ENCODE peak calls at places on chromosomes 12 and 14, in seven cellular contexts. G is tibial nerve, Y is lower lobe of right lung, V is WERI-Rb-1, Q is cardiac muscle cell, B is astrocyte, R is ascending aorta. N is an unnamed sample. For H3K9me3, the result is how much of the 10 kb centered on the place peaks cover.

GRCh38 chr12:132451172-132451835 is 38.6 kb upstream of the FBRSL1 start:
- DNase-seq in G (no peak), Y (no peak), V (no peak), Q (no peak), B (no peak), R (no peak), N (no peak)

GRCh38 chr12:26895672-26896071 is 42.1 kb downstream of the INTS13 start:
- DNase-seq in G (no peak), Y (no peak), V (no peak), Q (no peak), B (no peak), R (no peak), N (no peak)

GRCh38 chr12:88793091-88793490 is 212.8 kb upstream of the KITLG start:
- DNase-seq in G (no peak), Y (no peak), V (no peak), Q (no peak), B (peak), R (no peak), N (no peak)

GRCh38 chr12:131761638-131762037 is 50.7 kb downstream of the SFSWAP start:
- DNase-seq in G (no peak), Y (no peak), V (no peak), Q (no peak), B (no peak), R (no peak), N (no peak)

GRCh38 chr14:38500125-38500524 is 244.2 kb upstream of the CLEC14A start:
- DNase-seq in G (no peak), Y (no peak), V (no peak), Q (no peak), B (no peak), R (no peak), N (no peak)

GRCh38 chr14:44897844-44898151 is 63.9 kb downstream of the KLHL28 start:
- DNase-seq in G (no peak), Y (no peak), V (no peak), Q (no peak), B (no peak), R (no peak), N (no peak)

GRCh38 chr12:55720071-55720564 is at the start of gene RDH5:
- DNase-seq in G (no peak), Y (no peak), V (peak), Q (no peak), B (peak), R (peak), N (no peak)

GRCh38 chr12:2641209-2641608 is 153.6 kb upstream of the FKBP4 start:
- DNase-seq in G (peak), Y (no peak), V (peak), Q (no peak), B (peak), R (no peak), N (no peak)

GRCh38 chr12:126454581-126454980 is 1389.3 kb downstream of the AACS start:
- DNase-seq in G (no peak), Y (no peak), V (no peak), Q (no peak), B (no peak), R (no peak), N (no peak)

GRCh38 chr12:104738371-104738710 is 219.7 kb downstream of the SLC41A2 start:
- DNase-seq in G (no peak), Y (no peak), V (no peak), Q (no peak), B (no peak), R (no peak), N (no peak)

GRCh38 chr12:16939871-16940306 is 333.9 kb upstream of the LMO3 start:
- DNase-seq in G (no peak), Y (peak), V (peak), Q (peak), B (peak), R (no peak), N (no peak)

GRCh38 chr14:33120966-33121365 is 182.3 kb downstream of the NPAS3 start:
- DNase-seq in G (no peak), Y (no peak), V (no peak), Q (no peak), B (peak), R (no peak), N (no peak)

GRCh38 chr12:12735301-12735700 is 18.1 kb downstream of the CDKN1B start:
- DNase-seq in G (no peak), Y (no peak), V (no peak), Q (no peak), B (peak), R (no peak), N (no peak)

GRCh38 chr12:92142251-92142896 is 3.3 kb downstream of the BTG1 start:
- DNase-seq in G (no peak), Y (no peak), V (no peak), Q (no peak), B (no peak), R (no peak), N (no peak)

GRCh38 chr14:60655114-60655897 is 6.0 kb upstream of the SIX1 start:
- DNase-seq in G (no peak), Y (no peak), V (no peak), Q (no peak), B (no peak), R (no peak), N (no peak)

GRCh38 chr12:129312048-129312447 is 458.8 kb downstream of the GLT1D1 start:
- DNase-seq in G (no peak), Y (no peak), V (no peak), Q (peak), B (no peak), R (no peak), N (no peak)

GRCh38 chr14:104758981-104759975 is 6.3 kb downstream of the SIVA1 start:
- DNase-seq in G (no peak), Y (no peak), V (no peak), Q (no peak), B (no peak), R (no peak), N (no peak)

GRCh38 chr12:119375619-119376018 is 41.1 kb downstream of the CCDC60 start:
- DNase-seq in G (no peak), Y (no peak), V (no peak), Q (no peak), B (no peak), R (no peak), N (no peak)

GRCh38 chr12:127293507-127294310 is 973.3 kb upstream of the TMEM132C start:
- DNase-seq in G (peak), Y (peak), V (peak), Q (peak), B (peak), R (no peak), N (no peak)

GRCh38 chr12:38163442-38163801 is 153.2 kb upstream of the ALG10B start:
- DNase-seq in G (no peak), Y (no peak), V (no peak), Q (no peak), B (no peak), R (no peak), N (no peak)

GRCh38 chr14:48373993-48374392 is 698.6 kb upstream of the MDGA2 start:
- DNase-seq in G (no peak), Y (no peak), V (no peak), Q (peak), B (peak), R (no peak), N (no peak)

GRCh38 chr12:51923506-51924365 is 16.4 kb downstream of the ACVRL1 start:
- DNase-seq in G (peak), Y (peak), V (peak), Q (peak), B (no peak), R (no peak), N (no peak)

GRCh38 chr12:132530851-132531250 is 40.9 kb downstream of the FBRSL1 start:
- DNase-seq in G (no peak), Y (no peak), V (no peak), Q (no peak), B (no peak), R (no peak), N (no peak)

GRCh38 chr12:113149361-113150150 is at the start of gene CFAP73:
- DNase-seq in G (no peak), Y (peak), V (peak), Q (peak), B (peak), R (no peak), N (peak)

GRCh38 chr14:106317593-106317992 is 791.2 kb downstream of the TMEM121 start:
- DNase-seq in G (no peak), Y (no peak), V (no peak), Q (no peak), B (no peak), R (no peak), N (no peak)

DNA sequence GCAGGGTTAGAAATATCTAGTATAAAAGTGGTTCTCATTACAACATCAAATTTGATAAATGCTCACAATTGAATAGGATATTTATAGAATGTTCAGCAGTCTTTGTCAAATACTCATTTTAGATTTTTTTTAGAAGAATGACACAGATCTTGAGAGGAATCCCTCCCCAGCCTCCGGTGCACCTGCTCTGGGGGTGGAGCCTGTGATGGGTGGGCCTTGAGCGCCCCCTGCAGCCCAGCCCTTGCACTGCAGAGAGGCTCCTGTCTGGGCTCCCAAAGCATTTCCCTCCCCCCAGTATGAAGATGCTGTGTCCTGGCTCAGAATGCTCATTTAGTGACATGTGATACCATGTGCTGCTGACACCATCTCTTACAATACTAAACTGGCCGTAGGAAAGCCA is 792.3 kb downstream of the TMEM121 start:
- DNase-seq in G (no peak), Y (no peak), V (no peak), Q (no peak), B (no peak), R (no peak), N (no peak)
- H3K9me3 ChIP-seq in G (under half), Y (under half), V (under half), Q (under half), B (under half), R (under half), N (under half)

GRCh38 chr12:121796855-121797751 is 3.6 kb upstream of the RHOF start:
- DNase-seq in G (peak), Y (peak), V (peak), Q (peak), B (peak), R (peak), N (no peak)
- TF ChIP-seq CTCF in G (peak), Y (peak), V (peak), Q (peak), B (no peak), R (peak), N (peak)

GRCh38 chr12:71492604-71493003 is 53.0 kb downstream of the LGR5 start:
- DNase-seq in G (no peak), Y (no peak), V (no peak), Q (no peak), B (no peak), R (no peak), N (no peak)
- H3K27ac ChIP-seq in G (no peak), Y (no peak), V (no peak), Q (no peak), B (no peak), R (no peak), N (no peak)

DNA sequence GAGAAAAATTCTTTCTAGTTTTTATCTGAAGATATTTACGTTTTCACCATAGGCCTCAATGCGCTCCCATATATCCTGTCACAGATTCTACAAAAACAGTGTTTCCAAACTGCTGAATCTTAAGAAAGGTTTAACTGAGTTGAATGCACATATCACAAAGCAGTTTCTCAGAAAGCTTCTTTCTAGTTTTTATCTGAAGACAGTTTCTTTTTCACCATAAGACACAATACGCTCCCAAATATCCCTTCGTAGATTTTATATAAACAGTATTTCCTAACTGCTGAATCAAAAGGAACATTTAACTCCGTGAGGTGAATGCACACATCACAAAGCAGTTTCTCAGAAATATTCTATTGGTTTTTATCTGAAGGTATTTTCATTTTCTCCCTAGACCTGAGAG is 385.5 kb downstream of the ALG10 start:
- DNase-seq in G (no peak), Y (no peak), V (no peak), Q (no peak), B (no peak), R (no peak), N (no peak)
- H3K9me3 ChIP-seq in G (under half), Y (half or more), V (under half), Q (under half), B (under half), R (under half), N (under half)

GRCh38 chr12:90958995-90959394 is 4.0 kb upstream of the CCER1 start:
- DNase-seq in G (no peak), Y (no peak), V (no peak), Q (no peak), B (no peak), R (no peak), N (no peak)

GRCh38 chr12:90954921-90955320 is at the start of gene CCER1:
- DNase-seq in G (no peak), Y (no peak), V (no peak), Q (no peak), B (no peak), R (no peak), N (no peak)

GRCh38 chr12:90951418-90952110 is 3.4 kb downstream of the CCER1 start:
- DNase-seq in G (no peak), Y (no peak), V (no peak), Q (no peak), B (no peak), R (no peak), N (no peak)

GRCh38 chr12:90954428-90954827 is 548 bp downstream of the CCER1 start:
- DNase-seq in G (no peak), Y (no peak), V (no peak), Q (no peak), B (no peak), R (no peak), N (no peak)

DNA sequence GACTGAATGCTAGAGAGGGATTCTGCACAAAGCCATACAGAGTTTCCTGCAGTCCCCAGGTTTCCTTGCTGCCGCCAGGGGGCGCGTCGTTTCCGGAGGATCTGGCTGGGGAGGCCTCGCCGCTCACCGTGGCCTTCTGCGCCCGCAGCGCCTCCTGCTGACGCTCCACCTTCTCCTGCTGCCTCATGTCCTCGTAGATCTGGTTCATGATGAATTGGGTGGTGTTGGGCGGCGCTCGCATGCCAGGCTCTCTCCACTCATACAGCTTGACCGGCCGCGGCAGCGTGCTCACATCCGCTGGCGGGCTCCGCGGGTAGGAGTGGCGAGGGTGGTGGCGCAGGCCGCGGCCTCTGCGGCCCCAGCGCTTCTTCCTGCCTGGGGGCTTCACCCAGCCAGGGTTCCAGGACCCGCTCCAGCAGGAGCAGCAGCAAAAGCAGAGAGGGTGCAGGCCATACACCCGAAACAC is 987 bp downstream of the CCER1 start:
- DNase-seq in G (no peak), Y (no peak), V (no peak), Q (no peak), B (no peak), R (no peak), N (no peak)
- TF ChIP-seq CTCF in G (no peak), Y (peak), V (peak), Q (peak), B (no peak), R (no peak), N (no peak)

DNA sequence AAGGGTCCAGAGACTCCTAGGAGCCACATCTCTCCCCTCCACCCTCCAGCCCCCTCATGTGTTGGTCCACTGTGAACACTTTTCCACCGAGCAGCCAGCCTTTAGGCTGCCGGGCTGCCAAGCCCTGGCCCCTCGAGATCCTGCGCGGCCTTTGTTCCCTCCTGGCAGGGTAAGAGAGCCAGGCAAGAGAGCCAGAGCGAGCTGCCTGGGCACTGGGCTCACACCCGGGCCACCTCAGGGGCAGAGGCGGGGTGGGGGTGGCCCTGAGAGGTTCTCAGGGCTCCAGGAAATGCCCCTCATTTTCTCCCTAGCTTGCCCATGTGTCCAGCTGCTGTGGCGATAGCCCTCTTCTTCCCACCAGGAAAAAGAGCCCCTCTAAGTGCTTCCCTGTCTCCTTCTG is 44.8 kb downstream of the LTBP2 start:
- DNase-seq in G (no peak), Y (no peak), V (no peak), Q (no peak), B (no peak), R (no peak), N (no peak)
- H3K27ac ChIP-seq in G (peak), Y (peak), V (no peak), Q (no peak), B (no peak), R (peak), N (no peak)

GRCh38 chr14:79248771-79249170 is 962.5 kb downstream of the DIO2 start:
- DNase-seq in G (no peak), Y (no peak), V (no peak), Q (no peak), B (no peak), R (no peak), N (no peak)

GRCh38 chr14:79248131-79248530 is 963.2 kb downstream of the DIO2 start:
- DNase-seq in G (no peak), Y (no peak), V (no peak), Q (no peak), B (peak), R (no peak), N (no peak)

GRCh38 chr14:79251278-79251677 is 960.0 kb downstream of the DIO2 start:
- DNase-seq in G (no peak), Y (no peak), V (no peak), Q (no peak), B (no peak), R (no peak), N (no peak)

DNA sequence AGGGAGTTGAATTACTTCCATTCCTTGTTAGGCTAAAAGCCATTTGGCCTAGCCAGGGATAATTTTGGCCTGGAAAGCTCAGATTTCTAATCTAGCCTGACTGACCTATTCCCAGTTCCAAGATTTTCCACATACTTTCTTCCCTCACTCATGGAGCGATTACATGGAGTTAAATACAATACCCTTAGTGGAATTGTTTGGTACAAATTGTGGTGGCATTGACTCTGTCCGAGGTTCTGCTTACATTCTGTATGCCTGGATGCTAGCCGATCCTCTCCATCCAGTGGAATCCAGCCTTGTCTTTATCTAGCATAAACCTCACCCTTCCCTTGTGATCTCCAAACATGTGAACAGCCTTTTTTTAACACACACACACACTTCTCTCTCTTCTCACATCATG is 965.1 kb downstream of the DIO2 start:
- DNase-seq in G (no peak), Y (no peak), V (no peak), Q (peak), B (no peak), R (no peak), N (no peak)
- H3K9me3 ChIP-seq in G (under half), Y (under half), V (under half), Q (under half), B (under half), R (under half), N (under half)

DNA sequence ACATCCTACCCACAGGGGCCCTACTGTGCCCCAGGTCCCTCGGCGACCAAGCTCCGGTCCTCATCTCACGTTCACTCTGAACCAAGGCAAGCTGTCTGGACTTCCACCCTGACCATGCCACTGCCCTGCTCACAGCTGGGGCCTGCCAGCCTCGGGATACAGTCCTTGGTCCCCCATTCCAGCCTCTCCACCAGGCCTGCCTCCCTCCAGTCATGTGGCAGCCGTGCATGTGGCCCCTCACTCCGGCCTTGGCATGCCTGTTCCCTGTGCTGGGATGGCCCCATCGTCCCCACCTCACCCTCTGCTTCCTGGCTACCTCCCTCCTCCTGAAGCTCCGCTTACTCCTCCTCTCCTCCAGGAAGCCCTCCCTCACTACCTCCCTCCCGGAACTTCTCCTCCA is 38.6 kb upstream of the DLK1 start:
- DNase-seq in G (no peak), Y (no peak), V (no peak), Q (no peak), B (no peak), R (no peak), N (no peak)
- TF ChIP-seq CTCF in G (no peak), Y (no peak), V (no peak), Q (no peak), B (no peak), R (no peak), N (no peak)

DNA sequence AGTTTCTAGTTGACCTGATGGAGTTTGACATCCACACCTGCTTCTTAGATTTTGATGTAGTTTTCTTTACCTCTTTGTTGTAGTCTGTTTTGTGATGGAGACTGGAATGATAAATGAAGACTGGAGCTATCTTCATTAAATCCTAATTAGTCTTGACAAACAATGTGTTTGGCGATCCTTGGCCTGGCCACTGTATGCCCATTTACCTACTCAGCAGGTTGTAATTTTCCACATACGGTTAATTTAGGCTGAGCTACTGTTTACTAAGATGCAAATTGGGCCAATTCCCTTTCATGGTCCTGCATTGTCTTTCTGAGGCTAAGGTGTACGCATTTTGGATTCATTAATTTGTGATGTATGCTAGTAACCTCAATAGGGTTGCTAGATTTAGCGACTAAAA is at the start of gene TAS2R7:
- DNase-seq in G (no peak), Y (no peak), V (no peak), Q (no peak), B (no peak), R (no peak), N (no peak)
- H3K27ac ChIP-seq in G (no peak), Y (no peak), V (no peak), Q (no peak), B (no peak), R (no peak), N (no peak)

N was measured in AG04450.